ENCODE peak calls at places on chromosomes 11 and 22, in eight cellular contexts. Y, G, Z, N, R, K, I and M are unnamed samples.

GRCh38 chr22:16975155-16975885 is 32.7 kb downstream of the GAB4 start:
- DNase-seq in K (no peak), Z (no peak), G (no peak), I (no peak), Y (no peak), R (no peak), N (no peak), M (no peak)

GRCh38 chr22:17387356-17387755 is 18.1 kb downstream of the CECR2 start:
- DNase-seq in R (no peak), N (no peak), G (no peak), K (no peak), Y (no peak), I (no peak), Z (no peak), M (no peak)

GRCh38 chr11:92227954-92228935 is 3.6 kb downstream of the FAT3 start:
- DNase-seq in Z (no peak), R (no peak), N (no peak), G (no peak), Y (no peak), I (no peak), K (no peak), M (no peak)

GRCh38 chr11:65685981-65686380 is 23.3 kb upstream of the RELA start:
- DNase-seq in N (no peak), K (no peak), Y (no peak), R (no peak), G (no peak), I (no peak), Z (no peak), M (no peak)

GRCh38 chr11:64322925-64323260 is 5.0 kb downstream of the PRDX5 start:
- DNase-seq in N (no peak), Y (no peak), Z (no peak), K (no peak), R (peak; percentile 32), I (no peak), G (no peak), M (no peak)

GRCh38 chr11:128453444-128454336 is 133.7 kb downstream of the ETS1 start:
- DNase-seq in Z (no peak), N (no peak), K (peak; percentile 76), G (peak; percentile 95), I (no peak), Y (peak; percentile 82), R (no peak), M (no peak)

GRCh38 chr11:119584193-119585037 is 144.6 kb downstream of the NECTIN1 start:
- DNase-seq in R (peak; percentile 53), G (peak; percentile 77), K (peak; percentile 35), N (peak; percentile 25), Y (peak; percentile 58), Z (no peak), I (peak; percentile 38), M (peak; percentile 58)

GRCh38 chr11:122724520-122724919 is 69.0 kb downstream of the UBASH3B start:
- DNase-seq in Y (no peak), I (no peak), K (no peak), G (no peak), R (no peak), Z (no peak), N (no peak), M (no peak)

GRCh38 chr11:118081241-118081958 is 4.5 kb downstream of the TMPRSS4 start:
- DNase-seq in K (no peak), R (no peak), N (no peak), Y (no peak), I (no peak), Z (no peak), G (peak; percentile 74), M (no peak)

GRCh38 chr22:19477321-19478085 is 1.5 kb downstream of the UFD1 start:
- DNase-seq in I (no peak), G (no peak), K (peak; percentile 14), Z (no peak), R (no peak), Y (no peak), N (no peak), M (no peak)

GRCh38 chr11:1407668-1408067 is 17.9 kb downstream of the BRSK2 start:
- DNase-seq in Y (no peak), R (no peak), K (no peak), G (no peak), N (no peak), Z (no peak), I (no peak), M (no peak)

GRCh38 chr22:42062506-42063190 is 8.0 kb downstream of the NAGA start:
- DNase-seq in R (no peak), Z (no peak), G (no peak), Y (no peak), I (no peak), N (no peak), K (no peak), M (no peak)

GRCh38 chr11:17381156-17381555 is 7.3 kb downstream of the KCNJ11 start:
- DNase-seq in G (peak; percentile 12), Y (no peak), K (no peak), N (no peak), Z (no peak), I (no peak), R (no peak), M (no peak)

GRCh38 chr22:46149493-46149997 is 781 bp upstream of the PPARA start:
- DNase-seq in I (peak; percentile 57), G (no peak), N (no peak), Y (peak; percentile 45), R (peak; percentile 47), K (no peak), Z (peak; percentile 55), M (no peak)

GRCh38 chr11:12606597-12606996 is 67.6 kb upstream of the TEAD1 start:
- DNase-seq in N (no peak), Z (no peak), K (no peak), I (no peak), R (no peak), Y (no peak), G (peak; percentile 17), M (no peak)

GRCh38 chr11:75538150-75538942 is 12.6 kb upstream of the GDPD5 start:
- DNase-seq in Z (no peak), K (no peak), G (no peak), Y (no peak), N (no peak), R (no peak), I (no peak), M (no peak)

GRCh38 chr11:75535039-75535563 is 9.4 kb upstream of the GDPD5 start:
- DNase-seq in I (no peak), K (no peak), G (no peak), Z (no peak), Y (no peak), R (no peak), N (no peak), M (no peak)

GRCh38 chr11:75539459-75540022 is 13.8 kb upstream of the GDPD5 start:
- DNase-seq in Y (no peak), Z (no peak), K (no peak), G (no peak), R (no peak), I (no peak), N (no peak), M (no peak)

GRCh38 chr11:75537740-75538139 is 12.0 kb upstream of the GDPD5 start:
- DNase-seq in I (no peak), Y (no peak), N (no peak), Z (no peak), K (no peak), R (no peak), G (no peak), M (no peak)

GRCh38 chr11:75536786-75537629 is 11.3 kb upstream of the GDPD5 start:
- DNase-seq in N (no peak), Y (no peak), R (no peak), Z (peak; percentile 83), G (peak; percentile 84), K (peak; percentile 67), I (peak; percentile 69), M (no peak)
- TF ChIP-seq CTCF in N (no peak), Y (no peak), R (no peak), Z (no peak), G (no peak), K (no peak), I (no peak), M (no peak)

GRCh38 chr11:113249786-113250185 is 64.6 kb upstream of the TTC12 start:
- DNase-seq in I (no peak), K (no peak), G (no peak), Z (no peak), Y (no peak), N (no peak), R (no peak), M (no peak)

GRCh38 chr11:113248702-113249490 is 65.5 kb upstream of the TTC12 start:
- DNase-seq in N (no peak), R (no peak), G (no peak), Y (no peak), K (no peak), I (no peak), Z (no peak), M (no peak)

GRCh38 chr11:113247231-113247630 is 67.2 kb upstream of the TTC12 start:
- DNase-seq in N (no peak), Z (no peak), R (no peak), K (no peak), Y (no peak), I (no peak), G (no peak), M (no peak)

GRCh38 chr11:113251281-113251680 is 63.1 kb upstream of the TTC12 start:
- DNase-seq in N (no peak), R (no peak), K (no peak), G (no peak), I (no peak), Y (no peak), Z (no peak), M (no peak)

GRCh38 chr11:113249491-113249763 is 65.0 kb upstream of the TTC12 start:
- DNase-seq in N (no peak), Z (no peak), I (peak; percentile 2), Y (no peak), K (peak; percentile 13), G (no peak), R (no peak), M (no peak)
- TF ChIP-seq CTCF in N (peak; percentile 34), Z (no peak), I (no peak), Y (peak; percentile 30), K (no peak), G (no peak), R (peak; percentile 25), M (peak; percentile 36)

DNA sequence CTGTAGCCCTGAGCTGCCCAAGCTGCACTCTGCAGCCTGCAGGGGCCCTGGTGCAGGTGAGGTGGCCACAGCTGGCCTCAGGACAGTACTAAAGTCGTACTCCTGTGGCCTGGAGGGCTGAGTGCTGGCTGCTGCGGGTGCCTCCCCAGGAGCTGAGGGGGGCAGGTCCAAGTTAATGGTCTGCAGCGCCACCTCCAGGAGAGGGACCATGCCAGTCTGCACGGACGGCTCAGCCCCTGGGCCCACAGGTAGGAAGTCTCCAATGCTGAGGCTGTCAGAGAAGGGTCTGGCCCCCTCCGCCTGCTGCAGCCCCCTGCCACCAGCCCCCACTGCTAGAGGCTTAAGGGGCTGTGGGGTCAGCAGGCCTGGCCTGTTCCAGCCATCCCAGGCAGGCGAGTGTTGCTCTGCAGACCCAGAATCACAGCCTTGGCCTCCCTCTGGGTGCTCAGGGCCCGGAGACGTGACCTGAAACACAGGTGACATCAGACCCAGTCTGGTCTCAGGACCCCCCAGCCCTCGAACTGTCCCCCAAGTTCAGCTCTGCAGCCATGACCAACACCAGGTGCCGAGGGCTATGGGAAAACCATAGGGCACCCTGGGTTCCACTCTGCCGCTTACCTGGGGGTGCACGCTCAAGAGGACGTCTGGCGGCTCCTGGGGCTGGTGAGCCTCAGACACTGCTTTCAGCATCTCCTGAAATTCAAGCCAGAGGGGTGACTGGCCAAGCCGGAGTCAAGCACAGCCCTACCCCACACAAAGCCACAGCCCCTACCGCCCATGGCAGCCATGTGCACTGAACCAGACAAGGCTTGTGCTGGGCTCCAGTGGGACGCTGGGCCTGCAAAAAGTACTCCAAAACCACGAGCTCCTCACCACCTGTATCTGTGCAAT is 20.8 kb downstream of the SELENOO start:
- DNase-seq in Y (no peak), G (no peak), Z (no peak), R (peak; percentile 18), I (no peak), K (no peak), N (no peak), M (no peak)
- TF ChIP-seq CTCF in Y (no peak), G (no peak), Z (peak; percentile 33), R (no peak), I (no peak), K (no peak), N (no peak), M (no peak)

GRCh38 chr11:102592634-102593581 is 32.2 kb downstream of the MMP20 start:
- DNase-seq in R (no peak), Y (no peak), K (peak; percentile 63), N (no peak), G (peak; percentile 53), Z (no peak), I (no peak), M (no peak)
- TF ChIP-seq CTCF in R (peak; percentile 80), Y (no peak), K (peak; percentile 50), N (peak; percentile 49), G (peak; percentile 58), Z (peak; percentile 42), I (peak; percentile 39), M (peak; percentile 62)